ENCODE peak calls at places on chromosomes 13 and 19, in four cellular contexts. M, T, H and J are unnamed samples.

GRCh38 chr19:12872941-12873890 is 8.0 kb downstream of the DNASE2 start:
- DNase-seq in T (no peak), M (peak; percentile 57), H (peak; percentile 64), J (peak; percentile 54)

GRCh38 chr19:45117666-45118065 is 24.7 kb downstream of the PPP1R37 start:
- DNase-seq in M (no peak), H (no peak), T (no peak), J (peak; percentile 17)

GRCh38 chr13:39684531-39685137 is 29.2 kb downstream of the COG6 start:
- DNase-seq in H (no peak), M (peak; percentile 81), T (no peak), J (peak; percentile 14)

GRCh38 chr19:48308695-48309586 is 16.4 kb upstream of the EMP3 start:
- DNase-seq in T (no peak), H (no peak), M (no peak), J (no peak)

GRCh38 chr13:24036115-24036514 is 124.4 kb upstream of the SPATA13 start:
- DNase-seq in M (peak; percentile 49), T (no peak), H (no peak), J (no peak)

GRCh38 chr13:21176982-21177284 is 475 bp downstream of the MRPL57 start:
- DNase-seq in M (no peak), H (no peak), T (no peak), J (no peak)

GRCh38 chr13:29849731-29850212 is 645 bp downstream of the UBL3 start:
- DNase-seq in T (peak; percentile 53), H (peak; percentile 79), M (peak; percentile 91), J (peak; percentile 38)

GRCh38 chr13:87975035-87975434 is 303.9 kb downstream of the SLITRK5 start:
- DNase-seq in T (no peak), M (no peak), H (no peak), J (peak; percentile 64)

GRCh38 chr13:31012285-31013024 is 80.0 kb downstream of the TEX26 start:
- DNase-seq in M (peak; percentile 60), H (no peak), T (no peak), J (no peak)

GRCh38 chr13:29674532-29674931 is 79.0 kb upstream of the SLC7A1 start:
- DNase-seq in H (no peak), M (peak; percentile 62), T (no peak), J (peak; percentile 65)

GRCh38 chr13:51844862-51845573 is at the start of gene TMEM272:
- DNase-seq in M (peak; percentile 55), T (peak; percentile 65), H (peak; percentile 72), J (no peak)

GRCh38 chr19:28736528-28736927 is 476.4 kb downstream of the UQCRFS1 start:
- DNase-seq in M (no peak), H (no peak), T (no peak), J (no peak)

GRCh38 chr19:1102407-1103106 is 1.2 kb upstream of the GPX4 start:
- DNase-seq in T (peak; percentile 96), M (peak; percentile 98), H (peak; percentile 87), J (peak; percentile 92)

GRCh38 chr13:82739881-82740280 is 1142.4 kb downstream of the SLITRK1 start:
- DNase-seq in T (no peak), H (no peak), M (peak; percentile 39), J (peak; percentile 13)

GRCh38 chr19:49887653-49888477 is 8.8 kb downstream of the IL4I1 start:
- DNase-seq in H (no peak), T (no peak), M (no peak), J (no peak)

GRCh38 chr19:8311461-8312260 is 3.5 kb upstream of the CD320 start:
- DNase-seq in T (peak; percentile 22), H (peak; percentile 56), M (no peak), J (no peak)

GRCh38 chr13:33087790-33088189 is 71.6 kb downstream of the KL start:
- DNase-seq in H (no peak), T (no peak), M (peak; percentile 17), J (no peak)

GRCh38 chr13:71870036-71870435 is 3.0 kb upstream of the DACH1 start:
- DNase-seq in M (no peak), H (no peak), T (no peak), J (no peak)

GRCh38 chr13:24161010-24161775 is 673 bp downstream of the SPATA13 start:
- DNase-seq in M (peak; percentile 57), T (no peak), H (peak; percentile 62), J (no peak)

GRCh38 chr19:35267818-35268545 is 780 bp upstream of the USF2 start:
- DNase-seq in M (peak; percentile 88), H (peak; percentile 87), T (peak; percentile 67), J (peak; percentile 44)

GRCh38 chr19:3622224-3622623 is 4.4 kb downstream of the CACTIN start:
- DNase-seq in T (no peak), M (no peak), H (no peak), J (no peak)
- H3K4me1 ChIP-seq in T (peaks cover 22% of the 10 kb centered on the region), M (peaks cover 8% of the 10 kb centered on the region), H (peaks cover 9% of the 10 kb centered on the region), J (no peaks in the 10 kb centered on the region)

DNA sequence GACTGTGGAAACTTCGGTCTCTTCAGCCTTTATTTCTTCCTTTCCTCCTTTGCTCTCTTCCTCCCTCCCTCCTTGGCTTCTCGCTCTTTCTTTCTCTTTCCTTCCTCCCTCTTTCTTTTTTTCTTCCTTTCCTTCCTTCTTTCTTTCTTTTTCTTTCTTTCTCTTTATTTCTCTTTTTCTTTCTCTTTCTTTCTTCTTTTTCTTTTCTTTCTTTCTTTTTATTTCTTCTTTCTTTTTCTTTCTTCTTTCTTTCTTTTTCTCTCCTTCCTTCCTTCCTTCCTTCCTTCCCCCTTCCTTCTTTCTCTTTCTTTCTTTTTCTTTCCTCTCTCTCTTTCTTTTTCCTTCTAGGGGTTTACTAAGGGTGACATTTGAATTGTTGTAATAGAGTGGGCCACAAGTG is 290.2 kb upstream of the MAB21L1 start:
- DNase-seq in T (no peak), M (no peak), H (no peak), J (no peak)
- H3K4me1 ChIP-seq in T (peaks cover 64% of the 10 kb centered on the region), M (peaks cover 27% of the 10 kb centered on the region), H (no peaks in the 10 kb centered on the region), J (no peaks in the 10 kb centered on the region)

DNA sequence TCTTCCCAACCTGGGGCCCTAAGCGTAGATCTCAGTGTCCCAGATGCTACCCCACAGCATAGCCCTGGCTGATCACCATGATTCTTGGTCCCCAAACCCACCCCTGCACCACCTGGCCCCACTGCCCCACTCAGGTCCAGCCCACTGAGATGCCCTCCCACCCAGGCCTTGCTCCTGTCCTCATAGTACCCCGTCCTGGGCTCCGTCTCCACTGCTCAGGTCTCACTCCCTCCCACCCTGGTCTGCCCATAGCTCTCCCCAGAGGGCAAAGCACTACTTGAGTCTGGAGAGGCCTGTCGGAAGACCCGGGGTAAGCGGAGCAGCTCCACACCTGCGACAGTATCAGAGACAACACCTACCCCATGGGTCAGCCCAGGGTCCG is 35.8 kb upstream of the ISYNA1 start:
- DNase-seq in H (no peak), T (no peak), M (no peak), J (no peak)
- H3K4me1 ChIP-seq in H (peaks cover 4% of the 10 kb centered on the region), T (peaks cover 10% of the 10 kb centered on the region), M (peaks cover 12% of the 10 kb centered on the region), J (peaks cover 2% of the 10 kb centered on the region)

GRCh38 chr19:15264061-15264932 is 32.0 kb upstream of the EPHX3 start:
- DNase-seq in H (peak; percentile 88), T (peak; percentile 77), M (peak; percentile 78), J (no peak)
- H3K4me1 ChIP-seq in H (no peaks in the 10 kb centered on the region), T (peaks cover 26% of the 10 kb centered on the region), M (peaks cover 13% of the 10 kb centered on the region), J (no peaks in the 10 kb centered on the region)

GRCh38 chr13:98444381-98444780 is 132.5 kb downstream of the STK24 start:
- DNase-seq in M (no peak), T (no peak), H (no peak), J (no peak)
- H3K4me1 ChIP-seq in M (peaks cover 18% of the 10 kb centered on the region), T (peaks cover 11% of the 10 kb centered on the region), H (peaks cover 6% of the 10 kb centered on the region), J (peaks cover 3% of the 10 kb centered on the region)

DNA sequence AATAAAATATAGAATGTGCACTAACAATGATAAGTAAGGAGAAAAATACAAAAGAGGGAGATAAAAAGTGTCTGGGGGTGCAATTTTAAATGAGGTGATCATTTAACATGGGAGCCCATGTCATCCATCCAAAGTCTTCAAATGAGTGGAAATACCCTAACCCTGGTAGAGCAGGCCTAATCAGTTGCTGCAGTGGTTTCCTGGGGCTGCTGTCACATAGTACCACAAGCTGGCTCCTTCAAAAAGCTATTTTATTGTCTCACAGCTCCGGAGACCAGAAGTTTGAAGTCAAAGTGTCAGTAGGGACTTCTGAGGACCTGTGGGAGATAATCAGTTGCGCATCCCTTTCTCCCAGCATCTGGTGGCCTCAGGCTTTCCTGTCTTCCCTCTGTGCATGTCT is 717.9 kb downstream of the DIAPH3 start:
- DNase-seq in M (no peak), H (no peak), T (no peak), J (no peak)
- H3K4me1 ChIP-seq in M (no peaks in the 10 kb centered on the region), H (no peaks in the 10 kb centered on the region), T (peaks cover 5% of the 10 kb centered on the region), J (peaks cover 7% of the 10 kb centered on the region)

GRCh38 chr19:40604647-40605200 is 3.6 kb downstream of the LTBP4 start:
- DNase-seq in T (no peak), M (no peak), H (peak; percentile 76), J (no peak)
- H3K4me1 ChIP-seq in T (peaks cover 54% of the 10 kb centered on the region), M (peaks cover 17% of the 10 kb centered on the region), H (peaks cover 51% of the 10 kb centered on the region), J (peaks cover 8% of the 10 kb centered on the region)

GRCh38 chr19:46210634-46211033 is 18.9 kb upstream of the IGFL1 start:
- DNase-seq in M (no peak), H (no peak), T (no peak), J (no peak)
- H3K4me1 ChIP-seq in M (peaks cover 3% of the 10 kb centered on the region), H (no peaks in the 10 kb centered on the region), T (peaks cover 8% of the 10 kb centered on the region), J (peaks cover 34% of the 10 kb centered on the region)

GRCh38 chr19:18027151-18027550 is 19.2 kb downstream of the ARRDC2 start:
- DNase-seq in M (no peak), T (no peak), H (no peak), J (no peak)
- H3K4me1 ChIP-seq in M (no peaks in the 10 kb centered on the region), T (peaks cover 14% of the 10 kb centered on the region), H (peaks cover 16% of the 10 kb centered on the region), J (no peaks in the 10 kb centered on the region)